ENCODE peak calls at places on chromosomes 5 and 9, in seven cellular contexts. D, E, B, V, Z, Q and L are unnamed samples.

GRCh38 chr5:6096101-6096500 is 282.2 kb downstream of the MED10 start:
- DNase-seq in D (no peak), E (no peak), B (no peak), V (no peak), Z (no peak), Q (no peak), L (no peak)

GRCh38 chr5:145218019-145218418 is 617.1 kb downstream of the PRELID2 start:
- DNase-seq in D (no peak), E (no peak), B (no peak), V (no peak), Z (no peak), Q (no peak), L (no peak)

GRCh38 chr5:155015239-155015638 is 1.7 kb downstream of the KIF4B start:
- DNase-seq in D (no peak), E (no peak), B (no peak), V (no peak), Z (no peak), Q (no peak), L (no peak)

GRCh38 chr9:1875921-1876448 is 139.2 kb upstream of the SMARCA2 start:
- DNase-seq in D (peak), E (no peak), B (no peak), V (no peak), Z (no peak), Q (no peak), L (no peak)

GRCh38 chr5:133945561-133945960 is 22.9 kb downstream of the C5orf15 start:
- DNase-seq in D (no peak), E (no peak), B (no peak), V (no peak), Z (no peak), Q (no peak), L (no peak)

GRCh38 chr5:113255105-113255504 is 179.7 kb downstream of the TSSK1B start:
- DNase-seq in D (no peak), E (no peak), B (no peak), V (no peak), Z (no peak), Q (no peak), L (no peak)

GRCh38 chr5:1551426-1551825 is 27.7 kb upstream of the LPCAT1 start:
- DNase-seq in D (no peak), E (peak), B (no peak), V (no peak), Z (no peak), Q (no peak), L (no peak)

GRCh38 chr9:94638335-94639044 is 828 bp downstream of the FBP1 start:
- DNase-seq in D (no peak), E (no peak), B (no peak), V (no peak), Z (no peak), Q (no peak), L (no peak)

GRCh38 chr5:80240368-80240986 is 15.4 kb downstream of the SERINC5 start:
- DNase-seq in D (no peak), E (no peak), B (no peak), V (no peak), Z (no peak), Q (no peak), L (no peak)

GRCh38 chr9:90005388-90005787 is 400.6 kb downstream of the GADD45G start:
- DNase-seq in D (no peak), E (no peak), B (no peak), V (no peak), Z (no peak), Q (no peak), L (no peak)

GRCh38 chr9:90000925-90001324 is 396.1 kb downstream of the GADD45G start:
- DNase-seq in D (no peak), E (no peak), B (no peak), V (no peak), Z (no peak), Q (no peak), L (no peak)

GRCh38 chr9:90001756-90002155 is 396.9 kb downstream of the GADD45G start:
- DNase-seq in D (no peak), E (no peak), B (no peak), V (no peak), Z (no peak), Q (peak), L (no peak)

GRCh38 chr9:90002299-90003045 is 397.7 kb downstream of the GADD45G start:
- DNase-seq in D (no peak), E (no peak), B (no peak), V (no peak), Z (no peak), Q (peak), L (no peak)

GRCh38 chr9:90003046-90003355 is 398.2 kb downstream of the GADD45G start:
- DNase-seq in D (no peak), E (no peak), B (no peak), V (no peak), Z (no peak), Q (no peak), L (no peak)
- TF ChIP-seq YY1 in D (no peak), E (no peak), B (no peak), V (no peak), Z (no peak), Q (no peak), L (no peak)

DNA sequence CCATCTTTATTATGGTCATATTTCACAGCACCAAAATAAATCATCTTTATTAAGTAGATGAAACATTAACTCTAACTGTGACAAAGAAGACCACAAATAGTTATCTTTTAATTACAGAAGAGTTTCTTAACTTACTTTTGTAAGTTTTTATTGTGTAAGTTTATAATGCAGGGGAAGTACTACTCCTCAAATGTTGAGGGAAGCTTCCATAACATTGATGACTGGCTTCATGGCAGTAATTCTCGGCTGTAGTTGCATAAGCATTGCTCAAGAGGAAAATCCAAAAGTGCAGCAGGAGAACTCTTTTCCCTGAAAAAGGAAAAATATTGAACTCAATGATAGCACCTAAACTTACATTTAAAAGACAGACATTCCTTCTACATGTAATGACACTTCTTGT is 4.6 kb downstream of the TSLP start:
- DNase-seq in D (no peak), E (no peak), B (no peak), V (no peak), Z (no peak), Q (no peak), L (no peak)
- TF ChIP-seq YY1 in D (no peak), E (no peak), B (no peak), V (no peak), Z (no peak), Q (no peak), L (no peak)

GRCh38 chr9:137441289-137441934 is at the start of gene ENTPD8:
- DNase-seq in D (no peak), E (peak), B (no peak), V (no peak), Z (no peak), Q (peak), L (peak)
- TF ChIP-seq YY1 in D (no peak), E (no peak), B (no peak), V (no peak), Z (no peak), Q (no peak), L (peak)

GRCh38 chr9:109509625-109510024 is 11.5 kb upstream of the PTPN3 start:
- DNase-seq in D (no peak), E (no peak), B (no peak), V (no peak), Z (no peak), Q (no peak), L (no peak)
- TF ChIP-seq YY1 in D (no peak), E (no peak), B (no peak), V (no peak), Z (no peak), Q (no peak), L (no peak)

DNA sequence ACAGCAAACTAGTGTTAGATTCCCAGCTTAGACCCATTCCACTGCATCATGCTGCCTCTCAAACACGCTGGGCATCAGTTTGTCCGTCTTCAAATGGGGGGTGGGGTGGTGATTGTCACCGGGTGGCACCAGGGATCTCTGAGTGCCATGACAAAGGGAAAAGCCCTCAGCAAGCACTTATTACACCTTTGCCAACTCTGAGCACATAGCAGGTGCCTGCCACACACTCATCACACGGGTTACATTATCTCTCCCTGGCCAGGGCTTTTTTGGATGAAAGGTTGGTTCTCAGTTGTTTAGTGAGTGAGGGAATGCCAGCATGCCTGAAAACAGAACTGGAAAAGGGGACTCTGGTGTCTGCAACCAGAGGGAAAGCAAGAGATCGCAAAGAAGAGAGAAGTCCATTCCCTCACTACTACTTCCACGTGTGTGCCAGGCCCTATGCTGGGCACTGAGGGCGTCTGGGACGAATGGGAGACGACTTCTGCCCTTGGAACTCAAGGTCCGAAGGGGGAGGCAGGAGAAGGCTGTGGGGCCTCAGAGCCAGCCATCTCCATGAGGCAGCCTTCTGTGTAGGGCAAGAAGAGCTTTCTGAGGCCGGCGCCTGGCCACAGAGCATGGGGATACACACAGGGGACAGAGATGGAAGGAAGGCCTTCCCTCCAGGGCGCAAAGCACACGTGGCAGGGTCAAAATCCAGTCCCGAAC is 48.9 kb downstream of the PAX5 start:
- DNase-seq in D (no peak), E (no peak), B (no peak), V (no peak), Z (no peak), Q (no peak), L (no peak)
- TF ChIP-seq YY1 in D (no peak), E (no peak), B (no peak), V (no peak), Z (no peak), Q (no peak), L (no peak)